ENCODE peak calls at places on chromosome X, in seven cellular contexts. I, A, S, M, J, K and D are unnamed samples.

GRCh38 chrX:153469811-153470410 is 465 bp downstream of the HAUS7 start:
- DNase-seq in I (no peak), A (peak), S (no peak), M (peak), J (no peak), K (no peak), D (peak)

GRCh38 chrX:1933964-1934363 is 319.1 kb downstream of the ASMT start:
- DNase-seq in I (no peak), A (no peak), S (no peak), M (no peak), J (no peak), K (no peak), D (no peak)

GRCh38 chrX:53474707-53475106 is 40.5 kb upstream of the HSD17B10 start:
- DNase-seq in I (no peak), A (no peak), S (no peak), M (no peak), J (no peak), K (no peak), D (no peak)

GRCh38 chrX:9842541-9842940 is 56.3 kb downstream of the SHROOM2 start:
- DNase-seq in I (peak), A (no peak), S (peak), M (peak), J (no peak), K (no peak), D (peak)

GRCh38 chrX:1748408-1748807 is 133.5 kb downstream of the ASMT start:
- DNase-seq in I (no peak), A (no peak), S (no peak), M (no peak), J (no peak), K (no peak), D (no peak)

GRCh38 chrX:110159235-110159634 is 156.3 kb downstream of the TMEM164 start:
- DNase-seq in I (no peak), A (no peak), S (no peak), M (no peak), J (no peak), K (no peak), D (no peak)

GRCh38 chrX:41137589-41137988 is 52.3 kb downstream of the USP9X start:
- DNase-seq in I (no peak), A (peak), S (no peak), M (no peak), J (no peak), K (no peak), D (no peak)

GRCh38 chrX:102546818-102547493 is 30.4 kb upstream of the TMSB15A start:
- DNase-seq in I (no peak), A (no peak), S (no peak), M (no peak), J (no peak), K (no peak), D (no peak)

GRCh38 chrX:147912093-147912801 is 528 bp downstream of the FMR1 start:
- DNase-seq in I (peak), A (peak), S (no peak), M (peak), J (no peak), K (no peak), D (peak)

GRCh38 chrX:150303386-150304097 is 59.6 kb upstream of the MAMLD1 start:
- DNase-seq in I (no peak), A (no peak), S (no peak), M (no peak), J (no peak), K (no peak), D (no peak)

GRCh38 chrX:18348047-18348446 is 6.4 kb downstream of the SCML2 start:
- DNase-seq in I (no peak), A (no peak), S (no peak), M (peak), J (no peak), K (no peak), D (peak)

GRCh38 chrX:97060019-97060418 is 176.3 kb downstream of the RPA4 start:
- DNase-seq in I (peak), A (no peak), S (peak), M (no peak), J (no peak), K (peak), D (peak)

GRCh38 chrX:123993326-123993725 is 31.8 kb downstream of the STAG2 start:
- DNase-seq in I (no peak), A (peak), S (no peak), M (peak), J (peak), K (no peak), D (no peak)

GRCh38 chrX:23008431-23009099 is 8.8 kb downstream of the DDX53 start:
- DNase-seq in I (no peak), A (peak), S (no peak), M (peak), J (no peak), K (no peak), D (peak)

GRCh38 chrX:7127058-7127457 is 20.5 kb upstream of the STS start:
- DNase-seq in I (peak), A (no peak), S (no peak), M (no peak), J (peak), K (no peak), D (peak)

GRCh38 chrX:153474718-153475117 is 4.3 kb upstream of the HAUS7 start:
- DNase-seq in I (no peak), A (peak), S (no peak), M (peak), J (peak), K (no peak), D (peak)

GRCh38 chrX:75115707-75116413 is 40.2 kb downstream of the ABCB7 start:
- DNase-seq in I (no peak), A (no peak), S (peak), M (no peak), J (no peak), K (no peak), D (peak)

GRCh38 chrX:17549005-17549685 is 174.1 kb downstream of the NHS start:
- DNase-seq in I (no peak), A (no peak), S (no peak), M (no peak), J (no peak), K (no peak), D (no peak)

GRCh38 chrX:53239474-53239873 is 14.5 kb upstream of the KDM5C start:
- DNase-seq in I (no peak), A (no peak), S (peak), M (no peak), J (no peak), K (no peak), D (peak)

GRCh38 chrX:136464589-136464988 is 23.2 kb upstream of the BRS3 start:
- DNase-seq in I (no peak), A (no peak), S (no peak), M (no peak), J (no peak), K (no peak), D (no peak)

GRCh38 chrX:33210156-33210555 is 1.2 kb downstream of the DMD start:
- DNase-seq in I (no peak), A (no peak), S (no peak), M (no peak), J (no peak), K (no peak), D (no peak)
- H3K27ac ChIP-seq in I (no peak), A (peak), S (no peak), M (no peak), J (no peak), K (no peak), D (no peak)

GRCh38 chrX:49799828-49800227 is 29.3 kb upstream of the PAGE4 start:
- DNase-seq in I (no peak), A (no peak), S (no peak), M (no peak), J (no peak), K (no peak), D (no peak)
- H4K8ac ChIP-seq in I (no peak), A (no peak), S (no peak), M (no peak), J (no peak), K (no peak), D (no peak)

GRCh38 chrX:139692908-139693307 is 15.1 kb downstream of the MCF2 start:
- DNase-seq in I (no peak), A (no peak), S (peak), M (no peak), J (no peak), K (no peak), D (peak)

GRCh38 chrX:139692506-139692849 is 15.5 kb downstream of the MCF2 start:
- DNase-seq in I (no peak), A (no peak), S (peak), M (no peak), J (no peak), K (no peak), D (peak)

GRCh38 chrX:139691843-139692505 is 16.0 kb downstream of the MCF2 start:
- DNase-seq in I (peak), A (no peak), S (peak), M (no peak), J (no peak), K (no peak), D (peak)

DNA sequence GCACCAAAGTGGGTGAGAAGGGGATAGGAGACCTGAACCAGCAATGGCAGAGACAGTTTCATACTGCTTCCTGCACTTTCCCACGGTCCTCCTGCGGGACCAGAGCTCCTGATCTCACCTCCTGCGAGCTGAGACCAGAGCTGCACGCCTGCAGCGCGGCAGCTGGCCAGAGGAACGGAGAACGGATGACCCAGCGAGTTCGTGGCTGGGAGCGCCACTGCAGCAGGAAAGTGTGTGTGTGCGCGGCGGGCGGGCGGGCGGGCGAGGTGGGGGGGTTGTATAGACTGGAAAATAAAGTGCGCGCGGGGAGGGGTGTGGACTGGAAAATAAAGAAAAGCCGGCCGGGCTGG is 16.5 kb downstream of the MCF2 start:
- DNase-seq in I (no peak), A (no peak), S (peak), M (no peak), J (no peak), K (no peak), D (peak)
- H2AK5ac ChIP-seq in I (no peak), A (no peak), S (no peak), M (no peak), J (no peak), K (no peak), D (no peak)

DNA sequence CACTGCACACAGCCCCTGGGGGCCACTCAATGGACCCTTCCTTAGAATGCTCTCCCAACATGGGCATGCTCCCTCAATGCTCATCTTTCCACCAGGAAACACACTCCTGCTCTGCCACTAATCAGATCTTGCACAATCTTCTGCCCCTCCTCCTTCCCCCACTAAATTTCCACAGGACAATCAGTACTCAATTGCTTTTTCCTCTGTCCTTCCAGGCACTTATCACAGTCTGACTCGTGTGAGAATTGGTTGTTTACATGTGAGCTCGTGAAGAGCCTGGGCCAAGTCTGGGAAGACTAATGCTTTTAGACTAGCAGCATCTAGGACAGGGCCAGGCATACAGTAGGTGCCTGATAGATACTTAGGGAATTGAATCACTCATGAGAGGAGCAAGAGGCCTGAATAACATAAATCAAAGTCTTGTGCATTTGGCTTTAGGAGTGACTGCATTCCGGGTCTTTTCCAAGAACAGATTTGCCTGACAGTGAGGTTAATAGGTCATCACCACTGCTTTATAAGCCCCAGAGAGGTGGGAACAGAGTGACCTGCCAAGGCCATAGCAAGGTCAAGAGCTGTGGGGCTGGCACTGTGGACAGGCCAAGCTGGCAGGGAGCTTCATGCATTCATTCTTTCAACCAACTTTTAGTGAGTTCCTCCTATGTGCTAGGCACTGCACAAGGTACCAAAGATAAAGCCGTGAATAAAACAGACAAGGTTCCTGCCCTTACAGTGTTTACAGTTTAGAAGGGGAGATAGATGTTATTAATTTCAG is 55.0 kb downstream of the PRPS1 start:
- DNase-seq in I (no peak), A (no peak), S (no peak), M (peak), J (no peak), K (no peak), D (no peak)
- H3K27ac ChIP-seq in I (no peak), A (no peak), S (no peak), M (no peak), J (no peak), K (no peak), D (no peak)

GRCh38 chrX:118370921-118371624 is 25.2 kb downstream of the WDR44 start:
- DNase-seq in I (no peak), A (peak), S (no peak), M (peak), J (no peak), K (no peak), D (no peak)

GRCh38 chrX:118373538-118373937 is 27.6 kb downstream of the WDR44 start:
- DNase-seq in I (no peak), A (no peak), S (no peak), M (peak), J (no peak), K (no peak), D (no peak)

GRCh38 chrX:118364261-118364660 is 18.4 kb downstream of the WDR44 start:
- DNase-seq in I (no peak), A (no peak), S (no peak), M (no peak), J (no peak), K (no peak), D (no peak)

GRCh38 chrX:118367338-118367737 is 21.4 kb downstream of the WDR44 start:
- DNase-seq in I (no peak), A (no peak), S (no peak), M (no peak), J (no peak), K (no peak), D (no peak)

DNA sequence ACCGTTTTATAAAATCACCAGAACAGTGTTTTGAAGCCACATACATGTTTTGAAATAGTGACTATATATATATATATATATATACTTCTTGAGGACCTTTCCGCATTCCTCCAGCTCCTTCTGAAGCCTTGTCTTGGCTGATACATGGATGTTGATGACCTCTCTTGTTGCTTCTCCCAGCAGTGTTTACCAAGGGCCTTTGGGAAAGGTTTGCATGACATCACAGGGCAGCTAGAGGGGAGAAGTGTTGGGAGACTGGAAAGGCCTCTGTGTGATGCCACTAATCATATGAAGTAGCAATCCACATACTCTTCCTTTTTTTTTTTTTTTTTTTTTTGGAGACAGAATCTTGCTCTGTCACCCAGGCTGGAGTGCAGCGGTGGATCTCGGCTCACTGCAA is 22.5 kb downstream of the WDR44 start:
- DNase-seq in I (no peak), A (no peak), S (no peak), M (no peak), J (no peak), K (no peak), D (no peak)
- H4K8ac ChIP-seq in I (no peak), A (no peak), S (no peak), M (no peak), J (no peak), K (no peak), D (no peak)

GRCh38 chrX:55336176-55336575 is 71.5 kb upstream of the PAGE3 start:
- DNase-seq in I (no peak), A (no peak), S (no peak), M (no peak), J (no peak), K (no peak), D (no peak)
- H2AK5ac ChIP-seq in I (no peak), A (no peak), S (no peak), M (no peak), J (no peak), K (no peak), D (no peak)

GRCh38 chrX:50483283-50483682 is 12.7 kb upstream of the DGKK start:
- DNase-seq in I (no peak), A (no peak), S (no peak), M (no peak), J (no peak), K (no peak), D (no peak)
- H3K27ac ChIP-seq in I (no peak), A (no peak), S (no peak), M (no peak), J (no peak), K (no peak), D (no peak)

GRCh38 chrX:69182818-69183375 is 17.6 kb upstream of the PJA1 start:
- DNase-seq in I (no peak), A (no peak), S (no peak), M (no peak), J (no peak), K (no peak), D (no peak)
- H4K8ac ChIP-seq in I (no peak), A (no peak), S (no peak), M (no peak), J (no peak), K (no peak), D (no peak)

GRCh38 chrX:69065451-69065850 is 99.8 kb downstream of the PJA1 start:
- DNase-seq in I (no peak), A (peak), S (peak), M (peak), J (no peak), K (no peak), D (no peak)
- H2AK5ac ChIP-seq in I (no peak), A (no peak), S (no peak), M (no peak), J (no peak), K (no peak), D (no peak)